ENCODE peak calls at places on chromosomes 6 and 20, in four cellular contexts. H is gastrocnemius medialis, L is B cell, Q is dorsolateral prefrontal cortex. R is an unnamed sample.

GRCh38 chr6:20696676-20697075 is 162.4 kb downstream of the CDKAL1 start:
- DNase-seq in H (no peak), L (no peak), Q (no peak), R (no peak)

GRCh38 chr6:42152024-42152423 is 9.6 kb upstream of the C6orf132 start:
- DNase-seq in Q (no peak), L (no peak), H (no peak), R (no peak)

GRCh38 chr6:108872001-108872974 is 24.1 kb downstream of the ARMC2 start:
- DNase-seq in L (no peak), Q (peak), H (peak), R (peak)

GRCh38 chr20:17825949-17826843 is 126.4 kb downstream of the BANF2 start:
- DNase-seq in Q (no peak), H (no peak), L (no peak), R (no peak)

GRCh38 chr20:47235853-47236638 is 120.5 kb downstream of the ZMYND8 start:
- DNase-seq in L (no peak), H (no peak), Q (no peak), R (no peak)

GRCh38 chr20:7654231-7654630 is 286.0 kb downstream of the HAO1 start:
- DNase-seq in Q (no peak), H (no peak), L (no peak), R (no peak)

GRCh38 chr6:149961728-149962425 is 1.9 kb upstream of the ULBP1 start:
- DNase-seq in Q (no peak), L (peak), H (no peak), R (no peak)

GRCh38 chr6:113936093-113936934 is 34.6 kb downstream of the HDAC2 start:
- DNase-seq in L (peak), H (no peak), Q (no peak), R (no peak)

GRCh38 chr20:32473231-32474008 is 111.7 kb downstream of the NOL4L start:
- DNase-seq in Q (no peak), H (no peak), L (peak), R (no peak)

GRCh38 chr20:37755665-37756064 is 61.8 kb downstream of the CTNNBL1 start:
- DNase-seq in Q (peak), H (peak), L (no peak), R (no peak)
- TF ChIP-seq CTCF in Q (peak), H (peak), L (no peak), R (no peak)

GRCh38 chr6:163861627-163862026 is 447.1 kb downstream of the QKI start:
- DNase-seq in H (no peak), Q (no peak), L (no peak), R (no peak)

GRCh38 chr6:163865380-163865779 is 450.9 kb downstream of the QKI start:
- DNase-seq in H (no peak), L (no peak), Q (no peak), R (no peak)

GRCh38 chr6:163867518-163868292 is 453.2 kb downstream of the QKI start:
- DNase-seq in L (no peak), Q (no peak), H (no peak), R (no peak)

GRCh38 chr6:163863565-163863964 is 449.0 kb downstream of the QKI start:
- DNase-seq in H (no peak), L (no peak), Q (no peak), R (no peak)

GRCh38 chr6:163866192-163866591 is 451.7 kb downstream of the QKI start:
- DNase-seq in H (no peak), Q (no peak), L (no peak), R (no peak)
- TF ChIP-seq CTCF in H (no peak), Q (no peak), L (no peak), R (no peak)

GRCh38 chr6:106413722-106414121 is 53.2 kb downstream of the CRYBG1 start:
- DNase-seq in H (no peak), Q (no peak), L (no peak), R (no peak)
- TF ChIP-seq CTCF in H (no peak), Q (no peak), L (no peak), R (no peak)

DNA sequence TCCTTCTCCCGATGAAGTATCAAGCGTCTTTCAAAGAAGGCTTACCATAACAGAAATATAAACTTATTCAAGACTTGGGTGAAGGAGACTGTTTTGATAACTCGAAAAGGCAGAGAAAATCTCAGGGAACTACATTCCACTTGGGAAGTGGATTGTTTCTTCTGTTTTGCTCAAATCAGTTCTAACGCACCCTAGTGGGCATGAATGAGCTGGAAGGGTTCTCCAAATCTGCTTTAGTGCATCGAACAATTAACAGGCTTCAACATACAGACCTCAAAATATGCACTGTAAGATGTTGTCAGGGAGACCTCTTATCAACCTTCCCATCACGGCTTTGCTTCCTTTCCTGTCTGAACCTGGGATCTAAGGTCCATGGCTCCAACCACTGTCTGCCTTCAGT is 392.5 kb downstream of the CD83 start:
- DNase-seq in L (no peak), H (no peak), Q (no peak), R (no peak)
- TF ChIP-seq CTCF in L (no peak), H (no peak), Q (no peak), R (no peak)

DNA sequence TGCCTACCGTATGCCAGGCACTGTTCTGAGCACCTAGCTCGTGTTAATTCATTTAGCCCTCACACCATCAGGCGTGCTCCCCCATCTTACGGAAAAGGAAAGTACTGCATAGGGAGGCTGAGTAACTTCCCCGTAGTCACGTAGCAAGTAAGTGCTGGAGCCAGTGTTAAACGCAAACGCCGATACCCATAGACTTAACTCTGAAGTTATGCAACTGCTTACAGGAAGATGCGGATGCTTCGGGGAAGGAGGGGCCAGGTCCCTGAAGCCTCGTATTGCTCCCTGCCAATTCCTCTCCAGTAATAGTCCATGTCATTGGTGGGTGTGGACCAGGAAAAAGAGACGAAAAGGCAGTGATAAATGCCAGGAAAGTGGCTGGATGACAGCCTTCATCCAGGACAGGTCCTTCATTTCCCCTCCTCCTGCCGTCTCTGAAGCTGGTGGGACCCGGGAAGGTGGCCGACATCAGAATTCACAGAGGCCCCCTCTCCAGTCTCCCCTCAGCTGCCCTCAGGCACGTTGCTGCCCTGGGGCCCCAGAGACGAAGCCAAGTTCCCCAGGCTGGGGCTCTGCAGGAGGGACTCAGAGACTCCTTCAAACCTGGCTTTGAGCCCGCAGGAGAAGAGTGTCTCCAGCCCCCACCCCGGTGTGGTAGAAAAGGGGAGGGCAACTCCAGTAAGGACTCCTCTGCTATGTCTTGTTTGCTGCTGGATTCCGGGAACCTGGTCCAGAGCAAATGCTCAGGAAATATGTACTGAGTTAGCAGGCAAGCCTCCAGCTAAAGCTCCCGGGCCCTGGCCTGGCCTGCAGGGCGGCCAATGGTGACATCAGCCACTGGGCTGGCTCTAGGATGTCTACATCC is 37.7 kb downstream of the RAB44 start:
- DNase-seq in Q (no peak), H (peak), L (peak), R (peak)
- TF ChIP-seq CTCF in Q (no peak), H (no peak), L (peak), R (peak)

GRCh38 chr6:1552296-1552761 is 57.4 kb upstream of the FOXC1 start:
- DNase-seq in L (no peak), H (peak), Q (no peak), R (no peak)
- TF ChIP-seq CTCF in L (no peak), H (peak), Q (peak), R (peak)

R was measured in CD14-positive monocyte.